ENCODE peak calls at places on chromosomes 11 and 22, in six cellular contexts. B is upper lobe of right lung; P is A172; Z is amygdala; J is uterus; S is stimulated activated CD8-positive, alpha-beta memory T cell treated with anti-CD3 and anti-CD28 coated beads, Interleukin-2, amount 100 ng/mL, for 48 hours. V is an unnamed sample.

GRCh38 chr11:77332259-77332658 is 30.8 kb upstream of the GDPD4 start:
- DNase-seq in P (no peak), B (no peak), J (no peak), Z (no peak), S (no peak), V (no peak)

GRCh38 chr22:11605468-11605981 is 3922.5 kb upstream of the OR11H1 start:
- DNase-seq in J (no peak), P (no peak), S (no peak), B (peak; percentile 65), Z (no peak), V (no peak)

GRCh38 chr22:21889251-21889990 is 22.0 kb upstream of the MAPK1 start:
- DNase-seq in P (no peak), Z (no peak), J (no peak), S (no peak), B (no peak), V (no peak)

GRCh38 chr22:48980409-48980808 is 847.3 kb downstream of the BRD1 start:
- DNase-seq in B (no peak), J (no peak), Z (no peak), S (no peak), P (no peak), V (no peak)

GRCh38 chr11:121244861-121245260 is 47.7 kb upstream of the SC5D start:
- DNase-seq in P (no peak), S (no peak), Z (no peak), B (no peak), J (no peak), V (no peak)

GRCh38 chr11:1774886-1775285 is 11.2 kb upstream of the CTSD start:
- DNase-seq in B (no peak), P (no peak), S (no peak), J (no peak), Z (no peak), V (no peak)

GRCh38 chr11:69657911-69658605 is 17.1 kb downstream of the LTO1 start:
- DNase-seq in B (peak; percentile 52), J (no peak), Z (no peak), S (no peak), P (no peak), V (peak; percentile 90)

GRCh38 chr11:119093951-119094815 is 7.5 kb downstream of the DPAGT1 start:
- DNase-seq in J (peak; percentile 41), P (no peak), Z (peak; percentile 37), S (no peak), B (peak; percentile 77), V (peak; percentile 69)

GRCh38 chr11:49208006-49208721 is at the start of gene FOLH1:
- DNase-seq in S (no peak), P (no peak), J (peak; percentile 11), Z (peak; percentile 59), B (peak; percentile 71), V (peak; percentile 12)

GRCh38 chr22:38302906-38303305 is 14.3 kb downstream of the CSNK1E start:
- DNase-seq in S (no peak), P (no peak), J (no peak), B (no peak), Z (no peak), V (no peak)

GRCh38 chr22:37661160-37661924 is 2.8 kb downstream of the PDXP start:
- DNase-seq in Z (peak; percentile 60), P (no peak), S (no peak), J (peak; percentile 57), B (no peak), V (peak; percentile 83)

GRCh38 chr22:29275167-29275566 is 7.1 kb downstream of the EWSR1 start:
- DNase-seq in S (no peak), B (no peak), P (no peak), Z (no peak), J (no peak), V (no peak)

GRCh38 chr11:1390603-1391164 is 950 bp downstream of the BRSK2 start:
- DNase-seq in P (no peak), S (no peak), B (no peak), Z (peak; percentile 68), J (no peak), V (peak; percentile 44)

GRCh38 chr11:14443642-14444041 is 56.0 kb downstream of the COPB1 start:
- DNase-seq in J (no peak), Z (no peak), B (no peak), S (no peak), P (peak; percentile 86), V (peak; percentile 70)

GRCh38 chr11:128318856-128319474 is 268.4 kb downstream of the ETS1 start:
- DNase-seq in J (no peak), B (no peak), P (no peak), S (peak; percentile 67), Z (no peak), V (peak; percentile 43)

GRCh38 chr22:50441428-50441993 is 33.3 kb downstream of the SBF1 start:
- DNase-seq in Z (no peak), P (no peak), S (no peak), B (no peak), J (no peak), V (no peak)

GRCh38 chr11:27455667-27456066 is 16.9 kb downstream of the LGR4 start:
- DNase-seq in S (no peak), Z (no peak), B (no peak), P (no peak), J (no peak), V (no peak)